ENCODE peak calls at places on chromosome 9, in eight cellular contexts. Q, D, G, Y, J, S, Z and I are unnamed samples.
A peak's percentile ranks its signal among the peaks of the same experiment; 100 is the strongest.

GRCh38 chr9:76599970-76600369 is 141.0 kb downstream of the GCNT1 start:
- DNase-seq in J (no peak), Z (no peak), Y (no peak), Q (no peak), G (no peak), S (no peak), D (no peak), I (no peak)

GRCh38 chr9:34707130-34707529 is 2.8 kb downstream of the CCL21 start:
- DNase-seq in D (no peak), G (no peak), S (no peak), Z (no peak), Q (no peak), J (no peak), Y (no peak), I (no peak)

GRCh38 chr9:116843863-116844620 is 156.9 kb downstream of the TRIM32 start:
- DNase-seq in Q (no peak), D (no peak), S (no peak), Z (no peak), J (no peak), Y (no peak), G (no peak), I (no peak)

GRCh38 chr9:97704851-97705250 is 7.7 kb upstream of the XPA start:
- DNase-seq in D (no peak), Z (no peak), Q (no peak), G (no peak), Y (no peak), J (no peak), S (no peak), I (no peak)

GRCh38 chr9:110782701-110783100 is 114.1 kb downstream of the MUSK start:
- DNase-seq in G (no peak), D (no peak), J (no peak), Q (no peak), Y (no peak), S (no peak), Z (no peak), I (no peak)

GRCh38 chr9:16417101-16417500 is 453.4 kb downstream of the BNC2 start:
- DNase-seq in Y (no peak), S (peak; percentile 66), G (no peak), J (no peak), D (no peak), Z (no peak), Q (no peak), I (no peak)

GRCh38 chr9:107033974-107034373 is 171.0 kb downstream of the ZNF462 start:
- DNase-seq in J (no peak), Z (no peak), Y (no peak), S (no peak), Q (no peak), G (no peak), D (no peak), I (no peak)

GRCh38 chr9:112013261-112013660 is 116.6 kb downstream of the UGCG start:
- DNase-seq in D (no peak), Q (no peak), Y (no peak), Z (no peak), S (no peak), J (no peak), G (no peak), I (no peak)

GRCh38 chr9:130053109-130053503 is 600 bp upstream of the GPR107 start:
- DNase-seq in J (no peak), S (no peak), D (no peak), Q (no peak), Z (no peak), Y (no peak), G (no peak), I (no peak)

GRCh38 chr9:124020520-124021384 is 9.2 kb downstream of the LHX2 start:
- DNase-seq in Q (no peak), S (no peak), Z (no peak), Y (peak; percentile 61), G (no peak), J (no peak), D (peak; percentile 76), I (no peak)

GRCh38 chr9:23542438-23542837 is 283.6 kb downstream of the ELAVL2 start:
- DNase-seq in Q (no peak), D (no peak), Y (no peak), Z (no peak), G (no peak), S (no peak), J (no peak), I (no peak)

GRCh38 chr9:123493627-123494026 is 137.6 kb downstream of the CRB2 start:
- DNase-seq in Z (no peak), Y (no peak), Q (no peak), D (no peak), S (no peak), G (no peak), J (no peak), I (no peak)

GRCh38 chr9:104984121-104984520 is 56.2 kb upstream of the ABCA1 start:
- DNase-seq in Y (no peak), S (no peak), D (no peak), Z (no peak), G (no peak), J (no peak), Q (no peak), I (no peak)

GRCh38 chr9:95495988-95496387 is 20.8 kb downstream of the PTCH1 start:
- DNase-seq in J (peak; percentile 34), S (no peak), Q (no peak), Z (no peak), D (no peak), Y (peak; percentile 46), G (no peak), I (no peak)

GRCh38 chr9:95491543-95492330 is 25.0 kb downstream of the PTCH1 start:
- DNase-seq in D (no peak), J (no peak), Q (no peak), S (no peak), Y (no peak), G (no peak), Z (no peak), I (no peak)

GRCh38 chr9:95495529-95495928 is 21.2 kb downstream of the PTCH1 start:
- DNase-seq in D (no peak), G (no peak), S (no peak), Q (no peak), J (no peak), Y (no peak), Z (no peak), I (no peak)

GRCh38 chr9:95494022-95494415 is 22.8 kb downstream of the PTCH1 start:
- DNase-seq in D (no peak), G (peak; percentile 43), Q (no peak), Z (no peak), Y (no peak), J (no peak), S (no peak), I (no peak)

GRCh38 chr9:95494416-95495371 is 22.1 kb downstream of the PTCH1 start:
- DNase-seq in S (no peak), Q (no peak), G (peak; percentile 82), J (no peak), D (peak; percentile 82), Z (peak; percentile 71), Y (peak; percentile 49), I (no peak)
- TF ChIP-seq CTCF in S (no peak), Q (no peak), G (no peak), J (no peak), D (no peak), Z (no peak), Y (no peak), I (no peak)

GRCh38 chr9:98730914-98731313 is 22.2 kb upstream of the GABBR2 start:
- DNase-seq in Z (no peak), S (no peak), J (no peak), Y (no peak), G (no peak), Q (no peak), D (no peak), I (no peak)

GRCh38 chr9:98727428-98727827 is 18.7 kb upstream of the GABBR2 start:
- DNase-seq in Q (no peak), Z (no peak), D (no peak), J (no peak), S (no peak), G (no peak), Y (no peak), I (no peak)

GRCh38 chr9:98724810-98725530 is 16.2 kb upstream of the GABBR2 start:
- DNase-seq in Y (no peak), Q (no peak), Z (no peak), G (no peak), S (no peak), J (no peak), D (no peak), I (no peak)

GRCh38 chr9:98728500-98728899 is 19.8 kb upstream of the GABBR2 start:
- DNase-seq in S (no peak), G (no peak), J (no peak), D (no peak), Z (no peak), Y (no peak), Q (no peak), I (no peak)

GRCh38 chr9:98726735-98727134 is 18.0 kb upstream of the GABBR2 start:
- DNase-seq in Y (no peak), Q (no peak), D (no peak), J (no peak), G (no peak), S (no peak), Z (no peak), I (no peak)
- TF ChIP-seq CTCF in Y (no peak), Q (no peak), D (no peak), J (no peak), G (no peak), S (no peak), Z (no peak), I (no peak)

GRCh38 chr9:134381671-134382505 is 55.6 kb downstream of the RXRA start:
- DNase-seq in Y (no peak), J (no peak), S (no peak), D (peak; percentile 78), G (peak; percentile 49), Q (no peak), Z (no peak), I (no peak)
- TF ChIP-seq CTCF in Y (no peak), J (peak; percentile 45), S (peak; percentile 25), D (peak; percentile 36), G (peak; percentile 32), Q (peak; percentile 15), Z (peak; percentile 48), I (no peak)

GRCh38 chr9:137959641-137960411 is 82.2 kb downstream of the CACNA1B start:
- DNase-seq in S (no peak), D (no peak), Z (no peak), J (no peak), Q (no peak), G (no peak), Y (no peak), I (peak; percentile 75)

GRCh38 chr9:137956039-137956438 is 78.5 kb downstream of the CACNA1B start:
- DNase-seq in D (no peak), J (no peak), G (no peak), Q (no peak), Z (no peak), Y (no peak), S (no peak), I (peak; percentile 62)

GRCh38 chr9:137956688-137957385 is 79.3 kb downstream of the CACNA1B start:
- DNase-seq in D (no peak), J (no peak), G (no peak), S (peak; percentile 22), Q (no peak), Y (no peak), Z (no peak), I (peak; percentile 80)

GRCh38 chr9:137963525-137963924 is 85.9 kb downstream of the CACNA1B start:
- DNase-seq in G (no peak), J (no peak), S (no peak), Q (no peak), Z (no peak), Y (no peak), D (no peak), I (no peak)

DNA sequence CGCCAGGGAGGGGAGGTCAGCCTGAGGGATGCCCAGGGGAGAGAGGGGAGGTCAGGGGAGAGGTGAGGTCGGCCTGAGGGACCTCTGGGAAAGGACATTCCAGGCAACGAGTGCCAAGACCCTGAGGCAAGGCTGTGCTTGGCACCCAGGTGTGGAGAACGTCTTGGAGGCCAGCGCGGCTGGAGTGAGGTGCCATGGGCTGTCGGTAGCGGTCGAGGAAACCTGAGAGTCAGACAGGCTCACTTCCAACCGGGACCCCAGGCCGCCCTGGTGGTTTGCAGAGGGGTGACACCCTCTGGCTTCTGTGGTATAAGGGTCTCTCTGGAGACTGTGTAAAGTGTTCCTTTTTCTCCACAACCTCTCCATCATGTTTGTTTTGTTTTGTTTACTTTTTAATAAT is 82.9 kb downstream of the CACNA1B start:
- DNase-seq in G (no peak), D (no peak), Q (no peak), Z (no peak), Y (no peak), J (no peak), S (peak; percentile 11), I (peak; percentile 82)
- TF ChIP-seq CTCF in G (no peak), D (no peak), Q (no peak), Z (peak; percentile 3), Y (peak; percentile 38), J (no peak), S (no peak), I (no peak)